ENCODE peak calls at places on chromosome 17, in nine cellular contexts. A is COR-L47, J is GM12891, Y is Panc1, M is glutamatergic neuron, W is adrenal gland, S is hypothalamus, X is GM12865, H is NCI-H226. I is an unnamed sample.

GRCh38 chr17:4852504-4853075 is 19.4 kb downstream of the MINK1 start:
- DNase-seq in A (no peak), J (no peak), Y (no peak), M (no peak), W (no peak), S (no peak), X (no peak), H (peak; percentile 46), I (no peak)

GRCh38 chr17:59001158-59001814 is 105.4 kb downstream of the TRIM37 start:
- DNase-seq in A (no peak), J (peak; percentile 39), Y (no peak), M (no peak), W (peak; percentile 81), S (no peak), X (peak; percentile 95), H (peak; percentile 24), I (peak; percentile 77)

GRCh38 chr17:14833201-14833773 is 431.8 kb downstream of the PMP22 start:
- DNase-seq in A (no peak), J (no peak), Y (no peak), M (no peak), W (no peak), S (no peak), X (no peak), H (no peak), I (peak; percentile 16)

GRCh38 chr17:80856863-80857488 is 134.7 kb upstream of the CHMP6 start:
- DNase-seq in A (no peak), J (no peak), Y (no peak), M (no peak), W (no peak), S (no peak), X (no peak), H (no peak), I (no peak)

GRCh38 chr17:43696891-43697290 is 35.2 kb upstream of the MEOX1 start:
- DNase-seq in A (no peak), J (no peak), Y (no peak), M (no peak), W (no peak), S (no peak), X (no peak), H (no peak), I (no peak)

GRCh38 chr17:2904135-2904534 is 107.9 kb downstream of the RAP1GAP2 start:
- DNase-seq in A (no peak), J (no peak), Y (no peak), M (peak; percentile 64), W (no peak), S (no peak), X (no peak), H (no peak), I (peak; percentile 6)

GRCh38 chr17:14308965-14309879 is 8.3 kb downstream of the HS3ST3B1 start:
- DNase-seq in A (no peak), J (no peak), Y (no peak), M (peak; percentile 98), W (peak; percentile 93), S (no peak), X (peak; percentile 33), H (peak; percentile 82), I (peak; percentile 98)

GRCh38 chr17:74419862-74420492 is 11.9 kb upstream of the GPRC5C start:
- DNase-seq in A (no peak), J (no peak), Y (no peak), M (no peak), W (no peak), S (no peak), X (no peak), H (no peak), I (no peak)

I was measured in trophoblast cell.